ENCODE peak calls at places on chromosomes 16 and 17, in ten cellular contexts. K, R, O, S, G, N, Y, Z, L and Q are unnamed samples.
A peak's percentile ranks its signal among the peaks of the same experiment; 100 is the strongest.

GRCh38 chr17:78706271-78706915 is 75.7 kb downstream of the CYTH1 start:
- DNase-seq in K (peak; percentile 58), R (no peak), O (peak; percentile 46), S (no peak), G (no peak), N (no peak), Y (no peak), Z (peak; percentile 17), L (peak; percentile 66), Q (no peak)

GRCh38 chr16:88376053-88376834 is 6.5 kb upstream of the ZNF469 start:
- DNase-seq in K (no peak), R (no peak), O (no peak), S (no peak), G (peak; percentile 52), N (no peak), Y (no peak), Z (peak; percentile 3), L (no peak), Q (no peak)

GRCh38 chr17:21042434-21043295 is at the start of gene USP22:
- DNase-seq in K (no peak), R (no peak), O (peak; percentile 96), S (peak; percentile 83), G (no peak), N (peak; percentile 98), Y (peak; percentile 35), Z (peak; percentile 44), L (peak; percentile 21), Q (no peak)

GRCh38 chr16:30186782-30187555 is 3.6 kb downstream of the CORO1A start:
- DNase-seq in K (no peak), R (peak; percentile 67), O (peak; percentile 93), S (peak; percentile 94), G (peak; percentile 81), N (peak; percentile 79), Y (peak; percentile 47), Z (peak; percentile 81), L (peak; percentile 66), Q (peak; percentile 41)

GRCh38 chr16:87525352-87525751 is 32.5 kb upstream of the ZCCHC14 start:
- DNase-seq in K (no peak), R (no peak), O (no peak), S (no peak), G (no peak), N (no peak), Y (no peak), Z (no peak), L (no peak), Q (no peak)

GRCh38 chr17:6070280-6070894 is at the start of gene WSCD1:
- DNase-seq in K (no peak), R (no peak), O (no peak), S (peak; percentile 55), G (no peak), N (peak; percentile 52), Y (no peak), Z (peak; percentile 63), L (peak; percentile 35), Q (no peak)

GRCh38 chr16:30180741-30181140 is 2.7 kb upstream of the CORO1A start:
- DNase-seq in K (no peak), R (no peak), O (no peak), S (no peak), G (no peak), N (no peak), Y (no peak), Z (no peak), L (no peak), Q (no peak)

GRCh38 chr16:85398688-85399582 is 214.2 kb upstream of the GSE1 start:
- DNase-seq in K (no peak), R (no peak), O (no peak), S (peak; percentile 34), G (peak; percentile 53), N (peak; percentile 0), Y (no peak), Z (no peak), L (no peak), Q (no peak)

GRCh38 chr16:81633147-81633619 is 145.9 kb upstream of the PLCG2 start:
- DNase-seq in K (no peak), R (peak; percentile 48), O (no peak), S (peak; percentile 59), G (no peak), N (no peak), Y (no peak), Z (no peak), L (peak; percentile 39), Q (no peak)

GRCh38 chr17:32264140-32264799 is 1.4 kb upstream of the RHBDL3 start:
- DNase-seq in K (no peak), R (no peak), O (no peak), S (no peak), G (no peak), N (no peak), Y (no peak), Z (no peak), L (no peak), Q (no peak)

GRCh38 chr17:29613371-29613837 is 9.3 kb downstream of the CORO6 start:
- DNase-seq in K (peak; percentile 59), R (no peak), O (peak; percentile 88), S (peak; percentile 100), G (peak; percentile 98), N (peak; percentile 97), Y (peak; percentile 90), Z (peak; percentile 90), L (peak; percentile 97), Q (peak; percentile 96)

GRCh38 chr16:29192329-29193247 is 207.7 kb downstream of the LAT start:
- DNase-seq in K (no peak), R (peak; percentile 35), O (no peak), S (peak; percentile 48), G (no peak), N (no peak), Y (peak; percentile 16), Z (no peak), L (no peak), Q (no peak)

GRCh38 chr17:1005361-1005946 is 8.5 kb downstream of the TIMM22 start:
- DNase-seq in K (peak; percentile 54), R (no peak), O (no peak), S (no peak), G (peak; percentile 91), N (peak; percentile 88), Y (peak; percentile 73), Z (peak; percentile 88), L (peak; percentile 92), Q (no peak)

GRCh38 chr17:83078378-83079339 is 750 bp upstream of the METRNL start:
- DNase-seq in K (no peak), R (peak; percentile 48), O (no peak), S (no peak), G (peak; percentile 80), N (no peak), Y (no peak), Z (peak; percentile 33), L (peak; percentile 46), Q (no peak)

GRCh38 chr17:83080641-83081560 is 1.5 kb downstream of the METRNL start:
- DNase-seq in K (peak; percentile 24), R (peak; percentile 84), O (peak; percentile 75), S (no peak), G (no peak), N (peak; percentile 46), Y (no peak), Z (peak; percentile 49), L (peak; percentile 82), Q (no peak)

GRCh38 chr17:83079766-83080616 is 582 bp downstream of the METRNL start:
- DNase-seq in K (no peak), R (peak; percentile 60), O (no peak), S (no peak), G (no peak), N (no peak), Y (no peak), Z (no peak), L (no peak), Q (no peak)

GRCh38 chr17:83077411-83077810 is 2.0 kb upstream of the METRNL start:
- DNase-seq in K (no peak), R (no peak), O (no peak), S (no peak), G (no peak), N (no peak), Y (no peak), Z (no peak), L (peak; percentile 48), Q (no peak)

GRCh38 chr17:83079340-83079747 is at the start of gene METRNL:
- DNase-seq in K (peak; percentile 50), R (peak; percentile 88), O (peak; percentile 78), S (peak; percentile 80), G (peak; percentile 92), N (peak; percentile 77), Y (peak; percentile 75), Z (peak; percentile 83), L (peak; percentile 79), Q (peak; percentile 73)
- TF ChIP-seq POLR2A in K (peak; percentile 94), R (no peak), O (peak; percentile 34), S (peak; percentile 46), G (no peak), N (peak; percentile 76), Y (peak; percentile 71), Z (no peak), L (peak; percentile 94), Q (peak; percentile 89)

DNA sequence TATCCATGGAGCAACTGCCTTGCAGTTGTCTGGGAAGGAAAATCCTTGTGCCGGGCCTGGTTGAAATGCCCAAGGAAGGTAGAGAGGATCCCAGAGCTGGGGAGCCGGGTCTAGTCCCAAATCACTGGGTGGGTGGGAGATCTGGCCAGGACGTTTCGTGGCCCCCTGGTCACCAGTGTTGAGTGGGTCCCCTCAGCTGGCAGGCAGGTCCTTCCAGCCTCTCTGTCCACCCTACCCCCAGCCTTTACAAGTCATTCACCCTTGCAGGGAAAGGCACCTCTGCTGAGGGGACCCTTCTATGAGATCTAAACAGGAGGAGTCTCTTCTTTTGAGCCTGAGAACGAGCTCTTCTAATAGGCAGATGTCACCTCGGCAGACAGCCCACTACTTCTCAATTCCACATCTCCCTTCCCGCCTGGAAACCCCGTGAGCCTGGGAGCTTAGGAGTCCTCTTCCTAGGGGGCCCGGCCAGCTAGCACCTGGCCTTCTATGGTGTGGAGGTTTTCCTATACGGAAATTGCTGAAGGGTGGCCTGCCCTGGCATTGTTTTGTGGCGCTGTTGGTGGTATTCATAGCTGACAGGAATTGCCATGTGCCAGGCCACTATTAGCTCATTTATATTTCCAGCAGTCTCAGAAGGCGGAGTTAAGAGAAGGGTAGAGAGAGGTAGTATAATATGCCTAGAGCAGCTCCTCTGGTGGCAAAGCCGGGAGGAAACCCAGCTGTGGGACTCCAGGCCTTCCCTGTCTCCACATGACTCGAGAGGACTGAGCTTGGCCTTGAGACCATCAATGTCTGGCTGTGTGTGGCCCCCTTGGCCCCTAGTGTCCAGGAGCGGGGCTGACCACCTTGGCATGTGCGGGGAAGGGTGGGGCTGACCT is 13.3 kb downstream of the MPRIP start:
- DNase-seq in K (no peak), R (no peak), O (no peak), S (no peak), G (peak; percentile 64), N (no peak), Y (peak; percentile 24), Z (peak; percentile 46), L (no peak), Q (no peak)
- H3K4me1 ChIP-seq in K (peaks cover 18% of the 10 kb centered on the region), R (no peaks in the 10 kb centered on the region), O (peaks cover 12% of the 10 kb centered on the region), S (no peaks in the 10 kb centered on the region), G (no peaks in the 10 kb centered on the region), N (peaks cover 38% of the 10 kb centered on the region), Y (no peaks in the 10 kb centered on the region), Z (peaks cover 85% of the 10 kb centered on the region), L (peaks cover 24% of the 10 kb centered on the region), Q (peaks cover 99% of the 10 kb centered on the region)

GRCh38 chr16:67531247-67531646 is 2.6 kb downstream of the RIPOR1 start:
- DNase-seq in K (no peak), R (no peak), O (peak; percentile 76), S (no peak), G (no peak), N (peak; percentile 36), Y (no peak), Z (no peak), L (no peak), Q (no peak)
- TF ChIP-seq POLR2A in K (no peak), R (no peak), O (no peak), S (no peak), G (no peak), N (no peak), Y (no peak), Z (no peak), L (no peak), Q (no peak)

GRCh38 chr16:11536104-11536866 is 50.4 kb downstream of the LITAF start:
- DNase-seq in K (no peak), R (no peak), O (no peak), S (no peak), G (no peak), N (no peak), Y (no peak), Z (no peak), L (no peak), Q (no peak)
- H3K4me1 ChIP-seq in K (peaks cover 5% of the 10 kb centered on the region), R (no peaks in the 10 kb centered on the region), O (no peaks in the 10 kb centered on the region), S (no peaks in the 10 kb centered on the region), G (no peaks in the 10 kb centered on the region), N (no peaks in the 10 kb centered on the region), Y (no peaks in the 10 kb centered on the region), Z (peaks cover 9% of the 10 kb centered on the region), L (no peaks in the 10 kb centered on the region), Q (no peaks in the 10 kb centered on the region)